ENCODE peak calls at places on chromosomes 13 and 19, in eight cellular contexts. P, Y, W, Q, F, D, G and N are unnamed samples. For H3K36me3, the result is how much of the 10 kb centered on the place peaks cover.

GRCh38 chr19:44745386-44745831 is 3.1 kb upstream of the BCL3 start:
- DNase-seq in P (peak), Y (no peak), W (peak), Q (peak), F (peak), D (no peak), G (peak), N (no peak)

GRCh38 chr13:65724261-65724660 is 1505.9 kb downstream of the PCDH9 start:
- DNase-seq in P (peak), Y (no peak), W (no peak), Q (no peak), F (no peak), D (peak), G (no peak), N (no peak)

GRCh38 chr19:14081797-14082674 is 3.5 kb downstream of the C19orf67 start:
- DNase-seq in P (no peak), Y (no peak), W (peak), Q (peak), F (peak), D (no peak), G (peak), N (no peak)

GRCh38 chr19:39514840-39515550 is at the start of gene SELENOV:
- DNase-seq in P (no peak), Y (peak), W (no peak), Q (no peak), F (peak), D (no peak), G (no peak), N (no peak)

GRCh38 chr19:43747557-43748204 is 7.1 kb downstream of the SMG9 start:
- DNase-seq in P (no peak), Y (no peak), W (no peak), Q (no peak), F (no peak), D (no peak), G (no peak), N (no peak)

GRCh38 chr13:112521073-112521685 is 66.8 kb downstream of the TUBGCP3 start:
- DNase-seq in P (no peak), Y (peak), W (no peak), Q (no peak), F (no peak), D (no peak), G (no peak), N (no peak)

GRCh38 chr19:46951236-46951986 is 68.2 kb upstream of the NPAS1 start:
- DNase-seq in P (peak), Y (no peak), W (peak), Q (no peak), F (no peak), D (no peak), G (peak), N (peak)

GRCh38 chr13:43846496-43846895 is 33.0 kb downstream of the CCDC122 start:
- DNase-seq in P (peak), Y (no peak), W (no peak), Q (no peak), F (no peak), D (no peak), G (no peak), N (no peak)

GRCh38 chr19:46454244-46454643 is 17.1 kb downstream of the PNMA8A start:
- DNase-seq in P (no peak), Y (no peak), W (no peak), Q (no peak), F (no peak), D (no peak), G (peak), N (no peak)

GRCh38 chr19:47429140-47429793 is 9.9 kb upstream of the MEIS3 start:
- DNase-seq in P (no peak), Y (peak), W (no peak), Q (no peak), F (no peak), D (no peak), G (no peak), N (no peak)

GRCh38 chr13:44364601-44365000 is 9.0 kb upstream of the SERP2 start:
- DNase-seq in P (peak), Y (no peak), W (no peak), Q (no peak), F (peak), D (no peak), G (peak), N (no peak)

GRCh38 chr13:46109451-46109850 is 4.6 kb upstream of the CPB2 start:
- DNase-seq in P (no peak), Y (no peak), W (no peak), Q (no peak), F (no peak), D (no peak), G (no peak), N (no peak)

GRCh38 chr13:37065893-37066526 is 6.5 kb upstream of the SUPT20H start:
- DNase-seq in P (no peak), Y (no peak), W (no peak), Q (no peak), F (no peak), D (no peak), G (no peak), N (no peak)

GRCh38 chr19:47681936-47682335 is 31.3 kb upstream of the EHD2 start:
- DNase-seq in P (no peak), Y (no peak), W (no peak), Q (peak), F (no peak), D (no peak), G (no peak), N (no peak)

GRCh38 chr19:19463348-19464117 is 51.8 kb downstream of the TSSK6 start:
- DNase-seq in P (peak), Y (no peak), W (no peak), Q (peak), F (no peak), D (no peak), G (no peak), N (no peak)

GRCh38 chr13:48126944-48127814 is 32.3 kb upstream of the MED4 start:
- DNase-seq in P (peak), Y (no peak), W (peak), Q (no peak), F (peak), D (peak), G (peak), N (no peak)

GRCh38 chr19:48646192-48646911 is 365 bp upstream of the CA11 start:
- DNase-seq in P (peak), Y (peak), W (peak), Q (peak), F (peak), D (peak), G (peak), N (no peak)

GRCh38 chr19:38975214-38975860 is at the start of gene FBXO17:
- DNase-seq in P (peak), Y (peak), W (peak), Q (peak), F (peak), D (no peak), G (peak), N (no peak)

GRCh38 chr13:20118268-20119140 is 42.3 kb downstream of the GJA3 start:
- DNase-seq in P (peak), Y (no peak), W (peak), Q (peak), F (peak), D (peak), G (no peak), N (no peak)

GRCh38 chr13:75310005-75310580 is 171.9 kb downstream of the TBC1D4 start:
- DNase-seq in P (no peak), Y (no peak), W (no peak), Q (no peak), F (no peak), D (no peak), G (no peak), N (no peak)

GRCh38 chr13:42047561-42048322 is 706 bp upstream of the DGKH start:
- DNase-seq in P (peak), Y (peak), W (peak), Q (peak), F (peak), D (peak), G (peak), N (no peak)

GRCh38 chr13:24684600-24684998 is 4.4 kb downstream of the ATP12A start:
- DNase-seq in P (no peak), Y (no peak), W (no peak), Q (no peak), F (no peak), D (peak), G (peak), N (no peak)

GRCh38 chr19:55179570-55180484 is at the start of gene SYT5:
- DNase-seq in P (no peak), Y (peak), W (peak), Q (no peak), F (peak), D (peak), G (peak), N (no peak)

GRCh38 chr19:28785961-28786360 is 427.0 kb downstream of the UQCRFS1 start:
- DNase-seq in P (no peak), Y (no peak), W (no peak), Q (no peak), F (no peak), D (no peak), G (no peak), N (no peak)

GRCh38 chr19:28553005-28553404 is 659.9 kb downstream of the UQCRFS1 start:
- DNase-seq in P (no peak), Y (no peak), W (no peak), Q (no peak), F (no peak), D (peak), G (no peak), N (no peak)

GRCh38 chr13:32107474-32107873 is 75.9 kb downstream of the FRY start:
- DNase-seq in P (no peak), Y (no peak), W (no peak), Q (no peak), F (no peak), D (no peak), G (no peak), N (no peak)

GRCh38 chr13:112443191-112444000 is 67.2 kb downstream of the SPACA7 start:
- DNase-seq in P (no peak), Y (peak), W (peak), Q (peak), F (peak), D (no peak), G (no peak), N (no peak)

GRCh38 chr19:1672038-1672768 is 19.8 kb upstream of the TCF3 start:
- DNase-seq in P (peak), Y (peak), W (peak), Q (peak), F (peak), D (peak), G (no peak), N (no peak)

GRCh38 chr19:6061420-6062130 is 48.7 kb downstream of the RFX2 start:
- DNase-seq in P (no peak), Y (no peak), W (peak), Q (peak), F (no peak), D (no peak), G (no peak), N (no peak)

GRCh38 chr19:47157455-47158321 is 27.1 kb downstream of the SAE1 start:
- DNase-seq in P (peak), Y (peak), W (peak), Q (no peak), F (peak), D (peak), G (no peak), N (no peak)

GRCh38 chr19:7861619-7862412 is 12.4 kb downstream of the PRR36 start:
- DNase-seq in P (no peak), Y (no peak), W (no peak), Q (peak), F (peak), D (no peak), G (no peak), N (no peak)

DNA sequence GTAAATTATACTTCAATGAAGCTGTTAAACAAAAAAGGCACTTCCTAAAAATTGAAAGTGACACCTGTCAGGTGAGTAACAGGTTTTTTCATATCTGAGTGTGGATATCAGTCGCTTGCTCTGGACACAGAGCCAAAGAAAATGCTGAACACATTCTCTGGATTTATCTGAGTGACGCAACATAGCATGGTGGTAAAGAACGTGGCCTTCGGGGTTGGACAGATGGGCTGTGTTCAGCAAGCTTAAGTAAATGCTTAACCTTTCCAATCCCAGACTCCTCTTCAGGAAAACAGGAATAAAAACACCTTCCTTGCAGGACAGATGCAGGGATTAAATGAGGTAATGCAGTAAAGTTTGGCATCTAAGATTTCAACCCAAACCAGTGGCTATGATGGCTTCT is 132.0 kb downstream of the FOXO1 start:
- DNase-seq in P (peak), Y (no peak), W (no peak), Q (no peak), F (no peak), D (no peak), G (no peak), N (no peak)
- H3K36me3 ChIP-seq in P (under half), Y (under half), W (under half), Q (under half), F (under half), D (under half), G (under half), N (under half)

DNA sequence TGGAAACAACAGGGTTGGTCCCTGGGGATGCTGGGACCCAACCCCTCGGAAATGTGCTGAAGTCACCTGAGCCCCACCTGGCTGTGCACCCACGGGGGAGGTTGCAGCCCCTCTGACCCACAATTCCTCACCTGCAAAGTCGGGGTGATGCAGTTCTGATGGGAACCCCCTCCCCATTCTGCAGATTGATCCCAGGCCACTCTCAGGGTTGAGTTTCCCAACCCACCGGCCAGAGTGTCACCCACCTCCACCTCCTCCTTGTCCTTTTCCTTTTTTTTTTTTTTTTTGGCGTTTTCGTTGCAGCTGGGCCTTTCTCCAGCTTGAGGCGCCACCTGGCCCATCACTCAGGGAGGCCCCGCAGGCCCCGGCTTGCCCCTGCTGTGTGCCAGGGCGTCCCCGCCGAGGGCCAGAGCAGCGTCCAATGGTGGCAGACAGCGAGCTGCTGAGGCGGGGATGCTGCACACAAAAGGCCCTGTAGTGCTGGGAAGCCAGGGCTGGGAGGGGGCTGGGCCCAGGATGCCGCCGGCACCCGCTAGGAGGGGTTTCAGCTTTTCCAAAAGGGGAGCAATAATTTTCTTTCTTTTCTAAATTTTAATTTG is 4.6 kb downstream of the PIK3R2 start:
- DNase-seq in P (no peak), Y (peak), W (no peak), Q (no peak), F (peak), D (no peak), G (peak), N (no peak)
- H3K9ac ChIP-seq in P (no peak), Y (no peak), W (peak), Q (peak), F (peak), D (no peak), G (peak), N (peak)

GRCh38 chr19:50874185-50874584 is 946 bp downstream of the KLK2 start:
- DNase-seq in P (no peak), Y (no peak), W (no peak), Q (no peak), F (no peak), D (no peak), G (no peak), N (no peak)

GRCh38 chr19:50873056-50873455 is at the start of gene KLK2:
- DNase-seq in P (no peak), Y (no peak), W (no peak), Q (no peak), F (no peak), D (no peak), G (no peak), N (no peak)

GRCh38 chr19:50869479-50869878 is 3.8 kb upstream of the KLK2 start:
- DNase-seq in P (no peak), Y (no peak), W (no peak), Q (no peak), F (no peak), D (no peak), G (no peak), N (no peak)

GRCh38 chr19:50875795-50876422 is 2.7 kb downstream of the KLK2 start:
- DNase-seq in P (no peak), Y (no peak), W (no peak), Q (no peak), F (no peak), D (no peak), G (no peak), N (no peak)

GRCh38 chr19:50870417-50871089 is 2.7 kb upstream of the KLK2 start:
- DNase-seq in P (no peak), Y (peak), W (no peak), Q (no peak), F (peak), D (no peak), G (no peak), N (no peak)
- TF ChIP-seq CTCF in P (no peak), Y (peak), W (no peak), Q (no peak), F (peak), D (no peak), G (no peak), N (peak)

GRCh38 chr19:33118643-33119042 is 13.3 kb upstream of the WDR88 start:
- DNase-seq in P (no peak), Y (no peak), W (no peak), Q (peak), F (no peak), D (no peak), G (no peak), N (no peak)

GRCh38 chr19:33129901-33130300 is 2.0 kb upstream of the WDR88 start:
- DNase-seq in P (no peak), Y (no peak), W (no peak), Q (no peak), F (no peak), D (no peak), G (no peak), N (no peak)

GRCh38 chr19:33130433-33130832 is 1.5 kb upstream of the WDR88 start:
- DNase-seq in P (no peak), Y (no peak), W (no peak), Q (no peak), F (no peak), D (no peak), G (no peak), N (no peak)

GRCh38 chr19:33125929-33126388 is 6.0 kb upstream of the WDR88 start:
- DNase-seq in P (peak), Y (peak), W (peak), Q (no peak), F (peak), D (peak), G (peak), N (peak)

DNA sequence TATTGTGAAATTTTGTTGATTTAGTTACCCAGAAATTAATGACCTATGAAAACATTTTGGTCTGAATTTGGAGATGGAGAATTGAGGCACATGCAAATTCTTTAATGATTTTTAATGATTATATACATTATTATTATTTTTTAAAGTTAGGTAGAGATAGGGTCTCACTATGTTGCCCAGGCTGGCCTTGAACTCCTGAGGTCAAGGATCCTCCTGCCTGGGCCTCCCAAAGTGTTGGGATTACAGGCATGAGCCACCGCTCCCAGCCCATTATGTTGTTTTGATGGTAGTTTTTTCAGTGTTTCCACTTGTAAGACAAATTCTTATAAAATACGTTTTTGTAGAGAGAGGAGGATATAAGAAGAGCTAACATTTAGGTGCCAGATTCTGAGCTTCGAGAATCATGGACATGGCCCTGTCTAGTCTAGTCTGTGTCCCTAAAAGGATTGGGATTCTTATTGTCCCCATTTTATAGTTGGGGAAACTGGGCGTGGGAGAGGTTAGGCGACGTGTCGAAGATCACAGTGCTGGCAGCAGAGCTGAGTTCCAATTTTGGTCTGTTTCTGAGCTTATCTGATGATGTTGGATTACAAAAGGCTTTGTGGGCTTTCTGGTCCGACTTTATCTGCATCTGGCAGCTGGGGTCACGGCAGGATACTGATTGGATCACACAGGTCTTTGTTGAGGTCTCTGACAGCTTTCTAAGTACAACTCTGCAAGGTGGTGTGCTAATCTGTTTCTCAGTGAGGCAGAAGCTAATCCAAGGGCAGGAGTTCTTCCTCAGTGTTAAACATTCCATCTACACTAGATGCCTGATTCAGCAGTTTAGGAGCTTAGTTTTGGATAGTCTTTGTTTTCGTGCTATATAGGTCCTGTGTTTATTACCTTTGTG is 7.5 kb upstream of the WDR88 start:
- DNase-seq in P (no peak), Y (no peak), W (no peak), Q (no peak), F (peak), D (no peak), G (no peak), N (no peak)
- H3K36me3 ChIP-seq in P (under half), Y (under half), W (under half), Q (under half), F (under half), D (under half), G (under half), N (under half)

GRCh38 chr19:10603873-10604459 is 16.9 kb upstream of the AP1M2 start:
- DNase-seq in P (no peak), Y (no peak), W (no peak), Q (no peak), F (peak), D (peak), G (peak), N (no peak)
- H3K9ac ChIP-seq in P (peak), Y (no peak), W (peak), Q (no peak), F (peak), D (peak), G (no peak), N (peak)

GRCh38 chr13:72258340-72258981 is 391.5 kb upstream of the DACH1 start:
- DNase-seq in P (no peak), Y (peak), W (no peak), Q (no peak), F (no peak), D (no peak), G (no peak), N (no peak)

GRCh38 chr13:72253754-72254153 is 386.8 kb upstream of the DACH1 start:
- DNase-seq in P (no peak), Y (no peak), W (no peak), Q (no peak), F (no peak), D (no peak), G (no peak), N (no peak)

GRCh38 chr13:72259528-72259927 is 392.5 kb upstream of the DACH1 start:
- DNase-seq in P (no peak), Y (no peak), W (no peak), Q (no peak), F (no peak), D (no peak), G (no peak), N (no peak)

GRCh38 chr13:72261732-72262131 is 394.7 kb upstream of the DACH1 start:
- DNase-seq in P (no peak), Y (no peak), W (no peak), Q (no peak), F (no peak), D (no peak), G (no peak), N (no peak)

GRCh38 chr13:72255908-72256307 is 388.9 kb upstream of the DACH1 start:
- DNase-seq in P (peak), Y (peak), W (peak), Q (no peak), F (peak), D (no peak), G (peak), N (no peak)
- TF ChIP-seq CTCF in P (peak), Y (peak), W (peak), Q (peak), F (peak), D (peak), G (peak), N (peak)